ENCODE peak calls at places on chromosomes 4 and X, in five cellular contexts. V is right lobe of liver, U is A549, B is GM23338, F is body of pancreas. X is an unnamed sample.

GRCh38 chrX:150212672-150213480 is 150.2 kb upstream of the MAMLD1 start:
- DNase-seq in V (no peak), F (peak), U (no peak), B (peak), X (no peak)

GRCh38 chr4:30605616-30606015 is 114.6 kb upstream of the PCDH7 start:
- DNase-seq in V (no peak), F (no peak), U (no peak), B (no peak), X (no peak)

GRCh38 chr4:123064390-123064789 is 142.0 kb upstream of the NUDT6 start:
- DNase-seq in U (peak), F (no peak), V (no peak), B (no peak), X (no peak)

GRCh38 chr4:80587861-80588385 is 252.4 kb downstream of the CFAP299 start:
- DNase-seq in F (no peak), B (no peak), U (no peak), V (no peak), X (no peak)

GRCh38 chrX:24696241-24696640 is 2.5 kb downstream of the POLA1 start:
- DNase-seq in U (no peak), B (no peak), V (no peak), F (no peak), X (no peak)

GRCh38 chr4:47075241-47075640 is 43.9 kb downstream of the GABRB1 start:
- DNase-seq in U (no peak), V (no peak), B (no peak), F (no peak), X (no peak)

GRCh38 chr4:120132935-120133334 is 66.3 kb upstream of the MAD2L1 start:
- DNase-seq in U (no peak), F (no peak), B (no peak), V (no peak), X (no peak)

GRCh38 chr4:57148831-57149230 is 38.6 kb upstream of the IGFBP7 start:
- DNase-seq in U (no peak), B (no peak), V (no peak), F (no peak), X (no peak)

GRCh38 chr4:76600447-76600846 is 165.4 kb downstream of the SHROOM3 start:
- DNase-seq in F (peak), U (no peak), B (no peak), V (no peak), X (no peak)

GRCh38 chrX:138917781-138918180 is 206.3 kb upstream of the FGF13 start:
- DNase-seq in V (no peak), U (no peak), B (no peak), F (no peak), X (no peak)

GRCh38 chrX:132393090-132393884 is 95.6 kb downstream of the MBNL3 start:
- DNase-seq in U (no peak), B (no peak), V (no peak), F (no peak), X (no peak)

GRCh38 chr4:13445841-13446790 is 38.0 kb downstream of the RAB28 start:
- DNase-seq in U (no peak), F (no peak), B (peak), V (no peak), X (no peak)

GRCh38 chrX:39577976-39578962 is 519.5 kb downstream of the BCOR start:
- DNase-seq in B (no peak), F (no peak), U (no peak), V (no peak), X (peak)

GRCh38 chr4:97498875-97499274 is 644.4 kb downstream of the STPG2 start:
- DNase-seq in V (no peak), F (no peak), U (peak), B (no peak), X (no peak)

GRCh38 chrX:116204947-116205346 is 34.4 kb downstream of the AGTR2 start:
- DNase-seq in B (peak), F (no peak), U (peak), V (no peak), X (no peak)

GRCh38 chr4:158578476-158578875 is 56.8 kb downstream of the RXFP1 start:
- DNase-seq in F (no peak), U (peak), B (peak), V (no peak), X (no peak)

GRCh38 chr4:39466747-39467146 is 7.9 kb downstream of the LIAS start:
- DNase-seq in U (no peak), V (no peak), F (no peak), B (no peak), X (no peak)

GRCh38 chr4:6250984-6251295 is 18.7 kb upstream of the WFS1 start:
- DNase-seq in B (no peak), U (no peak), V (no peak), F (no peak), X (no peak)
- TF ChIP-seq CTCF in B (no peak), U (no peak), V (no peak), F (no peak), X (no peak)

DNA sequence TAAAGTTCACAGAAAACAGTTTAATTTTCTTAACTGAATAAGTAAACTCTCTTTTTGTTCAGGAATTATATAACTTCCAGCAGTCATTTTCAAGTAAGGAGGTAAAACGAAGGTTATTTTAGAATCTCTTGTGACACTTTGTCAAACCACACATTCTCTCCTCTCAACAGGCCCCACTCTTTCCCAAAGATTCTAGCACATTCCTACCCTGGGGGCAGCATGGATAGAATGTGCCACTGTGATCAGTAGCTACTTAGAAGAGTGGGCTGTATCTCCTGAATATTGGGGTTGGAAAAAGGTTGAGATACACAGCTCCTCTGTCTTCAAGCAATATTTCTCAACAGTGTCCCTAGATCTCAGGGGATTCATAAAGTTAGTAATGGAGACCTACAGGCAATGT is 157.6 kb downstream of the EMCN start:
- DNase-seq in V (no peak), F (no peak), U (no peak), B (no peak), X (no peak)
- TF ChIP-seq CTCF in V (no peak), F (no peak), U (no peak), B (no peak), X (no peak)

DNA sequence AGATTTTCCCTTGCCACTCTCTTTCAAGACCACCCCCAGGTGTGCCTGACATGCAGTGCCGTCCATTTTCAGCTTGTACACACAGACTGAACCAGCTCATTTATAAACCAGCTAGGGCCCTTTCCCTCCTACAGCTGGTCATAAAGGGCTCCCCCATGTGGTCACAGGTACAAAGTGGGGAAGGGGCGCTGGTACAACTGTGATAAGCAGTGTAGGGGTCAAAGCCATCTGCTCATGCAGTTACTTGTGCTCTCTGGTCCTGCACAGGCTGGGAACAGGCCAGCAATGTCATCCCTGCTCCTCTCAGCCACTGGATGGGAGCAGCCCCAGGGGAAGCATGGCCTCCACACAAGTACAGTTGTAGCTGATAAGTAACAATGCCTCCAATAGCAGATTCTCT is 20.6 kb downstream of the GABRQ start:
- DNase-seq in F (no peak), B (peak), U (no peak), V (no peak), X (no peak)
- TF ChIP-seq CTCF in F (no peak), B (peak), U (no peak), V (no peak), X (no peak)

DNA sequence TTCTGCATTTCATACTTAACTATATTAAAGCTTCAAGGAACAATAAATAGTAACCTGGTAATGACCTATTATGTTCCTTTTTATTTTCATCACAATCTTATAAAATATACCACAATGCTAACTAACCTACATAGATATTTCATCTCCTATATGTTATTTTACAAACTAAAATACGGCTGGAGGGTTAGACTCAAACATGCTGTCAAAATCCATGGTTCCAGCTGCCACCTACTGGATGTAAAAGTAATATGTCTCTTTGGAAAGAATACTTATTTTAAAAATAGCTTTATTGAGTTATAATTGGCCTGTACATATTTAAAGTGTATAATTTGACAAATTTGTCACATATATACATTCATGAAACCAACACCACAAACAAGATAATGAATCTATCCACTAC is 15.0 kb downstream of the RGN start:
- DNase-seq in V (no peak), U (peak), F (peak), B (peak), X (peak)
- TF ChIP-seq CTCF in V (peak), U (peak), F (peak), B (peak), X (no peak)

DNA sequence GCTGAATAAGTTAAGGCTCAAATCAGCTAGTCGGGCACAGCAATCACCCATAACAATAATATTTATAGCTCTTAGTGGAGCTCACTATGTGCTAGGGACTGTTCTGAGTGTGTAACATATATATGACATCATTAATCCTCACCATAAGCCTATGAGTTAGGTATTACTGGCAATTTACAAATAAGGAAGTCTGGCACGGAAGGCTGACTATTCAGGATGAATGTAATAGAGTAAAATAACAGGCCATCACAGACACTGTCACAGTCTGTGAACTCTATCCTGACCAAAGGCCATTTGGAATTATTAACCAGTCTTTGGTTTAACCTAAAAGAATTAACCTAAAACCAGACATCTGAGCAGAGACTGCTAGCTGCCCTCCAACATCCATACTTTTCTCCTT is 119.3 kb downstream of the C4orf51 start:
- DNase-seq in F (no peak), U (no peak), V (no peak), B (no peak), X (no peak)
- TF ChIP-seq CTCF in F (no peak), U (no peak), V (no peak), B (no peak), X (no peak)

GRCh38 chr4:20251796-20252655 is at the start of gene SLIT2:
- DNase-seq in U (peak), B (peak), V (peak), F (peak), X (peak)
- TF ChIP-seq CTCF in U (no peak), B (no peak), V (peak), F (no peak), X (no peak)

DNA sequence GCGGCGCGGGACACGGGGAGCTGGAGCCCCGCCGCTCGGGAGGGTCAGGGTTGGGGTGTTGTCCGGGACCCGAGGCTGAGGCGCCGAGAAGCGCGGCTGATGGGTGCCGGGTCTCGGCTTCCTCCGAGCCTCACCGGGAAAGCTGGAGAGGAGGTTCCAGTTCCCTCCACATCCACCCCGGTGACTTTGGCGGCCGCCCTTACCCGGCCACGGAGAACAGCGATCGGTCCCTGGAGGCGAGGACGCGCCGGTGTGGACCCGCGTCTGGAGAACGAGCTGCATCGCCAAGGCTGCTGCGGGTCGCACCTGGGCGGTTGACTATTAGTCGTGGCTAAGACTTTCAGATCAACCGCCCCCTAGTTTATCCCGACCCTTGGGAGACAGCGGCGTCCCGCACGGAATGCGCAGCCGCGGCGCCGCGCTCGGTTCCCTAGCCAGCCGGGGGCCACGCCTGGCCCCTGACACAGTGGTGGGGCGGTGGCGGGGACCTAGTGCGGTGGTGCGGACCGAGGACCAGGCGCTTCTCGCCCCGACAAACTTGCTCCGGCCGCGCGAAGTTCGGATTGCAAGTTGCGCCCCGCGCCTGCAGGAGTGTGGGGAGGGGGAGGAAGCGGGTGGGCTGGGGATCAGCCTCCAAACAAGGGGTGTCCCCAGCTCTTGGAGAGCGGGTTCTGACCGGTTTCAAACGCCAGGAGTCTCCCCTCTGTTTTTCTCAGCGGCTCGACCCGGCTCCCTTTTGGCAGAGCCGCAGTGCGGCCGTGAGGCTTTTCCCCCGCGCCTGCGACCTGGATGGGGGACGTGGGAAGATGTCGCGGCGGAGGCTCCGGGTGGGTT is 540 bp downstream of the FHDC1 start:
- DNase-seq in U (peak), V (peak), F (peak), B (peak), X (peak)
- TF ChIP-seq CTCF in U (no peak), V (no peak), F (no peak), B (no peak), X (no peak)

GRCh38 chrX:119537487-119537886 is 27.7 kb downstream of the STEEP1 start:
- DNase-seq in F (no peak), V (no peak), B (no peak), U (no peak), X (no peak)

GRCh38 chrX:119541188-119541587 is 24.0 kb downstream of the STEEP1 start:
- DNase-seq in V (no peak), B (peak), F (no peak), U (peak), X (no peak)

GRCh38 chrX:119539872-119540271 is 25.3 kb downstream of the STEEP1 start:
- DNase-seq in B (peak), F (no peak), U (peak), V (no peak), X (no peak)
- TF ChIP-seq CTCF in B (peak), F (no peak), U (no peak), V (no peak), X (no peak)

DNA sequence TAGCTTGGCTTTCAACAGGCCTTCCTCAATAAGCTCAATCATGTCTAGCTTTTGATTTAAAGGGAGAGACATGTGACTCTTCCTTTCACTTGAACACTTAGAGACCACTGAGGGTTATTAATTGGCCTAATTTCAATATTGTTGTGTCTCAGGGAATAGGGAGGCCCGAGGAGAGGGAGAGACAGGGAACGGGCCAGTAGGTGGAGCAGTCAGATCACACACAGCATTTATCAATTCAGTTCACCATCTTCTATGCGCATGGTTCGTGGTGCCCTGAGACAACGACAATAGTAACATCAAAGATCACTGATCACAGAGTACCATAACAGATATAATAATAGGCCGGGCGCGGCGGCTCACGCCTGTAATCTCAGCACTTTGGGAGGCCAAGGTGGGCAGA is 17.8 kb downstream of the ZNF81 start:
- DNase-seq in V (peak), U (no peak), B (peak), F (peak), X (no peak)
- TF ChIP-seq CTCF in V (peak), U (no peak), B (peak), F (no peak), X (peak)

GRCh38 chr4:113899260-113900177 is 79.9 kb downstream of the ARSJ start:
- DNase-seq in F (no peak), U (no peak), B (no peak), V (no peak), X (no peak)

GRCh38 chr4:113888006-113888405 is 91.4 kb downstream of the ARSJ start:
- DNase-seq in V (no peak), B (no peak), F (no peak), U (no peak), X (no peak)

DNA sequence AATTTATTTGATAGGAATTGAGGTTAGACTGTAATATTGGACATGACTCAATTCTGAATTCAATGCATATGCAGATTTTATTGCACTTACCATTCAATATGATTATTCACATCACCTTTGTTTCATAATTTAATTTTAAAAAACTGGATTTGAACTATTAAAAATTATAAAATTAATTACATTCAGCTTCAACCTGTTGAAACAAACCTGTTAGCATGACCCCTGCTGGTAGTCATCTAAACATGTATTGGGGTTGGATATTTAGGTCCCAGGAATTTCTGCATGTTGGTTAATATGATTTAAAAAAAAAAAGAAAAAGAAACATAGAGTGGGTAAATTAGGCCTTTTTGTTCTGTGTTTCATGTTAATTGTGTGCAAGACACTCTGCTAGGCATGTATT is 85.9 kb downstream of the ARSJ start:
- DNase-seq in U (no peak), B (no peak), V (no peak), F (no peak), X (no peak)
- TF ChIP-seq CTCF in U (no peak), B (no peak), V (peak), F (no peak), X (no peak)